ENCODE peak calls at places on chromosomes 1 and 21, in ten cellular contexts. V is H7; X is stimulated activated naive CD4-positive, alpha-beta T cell; S is IMR-90; T is activated naive CD4-positive, alpha-beta T cell treated with anti-CD3 and anti-CD28 coated beads, Interleukin-2, amount 50 U/mL, for 16 hours; Z is mucosa of gallbladder; N is midbrain; E is RPMI8226; G is EH; L is HTR-8/SVneo. R is an unnamed sample.

GRCh38 chr21:37871121-37871862 is 45.0 kb downstream of the KCNJ6 start:
- DNase-seq in V (no peak), X (no peak), S (peak; percentile 91), T (no peak), Z (no peak), N (no peak), E (no peak), G (peak; percentile 81), L (no peak), R (no peak)

GRCh38 chr1:229015791-229016190 is 255.1 kb upstream of the RAB4A start:
- DNase-seq in V (no peak), X (no peak), S (no peak), T (no peak), Z (no peak), N (peak; percentile 16), E (no peak), G (no peak), L (no peak), R (no peak)

GRCh38 chr1:24865587-24865986 is 64.5 kb downstream of the RUNX3 start:
- DNase-seq in V (no peak), X (no peak), S (no peak), T (no peak), Z (no peak), N (no peak), E (no peak), G (no peak), L (no peak), R (no peak)

GRCh38 chr1:116984406-116985160 is 17.0 kb upstream of the CD101 start:
- DNase-seq in V (no peak), X (no peak), S (no peak), T (no peak), Z (no peak), N (no peak), E (no peak), G (no peak), L (no peak), R (no peak)

GRCh38 chr1:63679076-63679475 is 85.9 kb downstream of the PGM1 start:
- DNase-seq in V (no peak), X (no peak), S (peak; percentile 48), T (no peak), Z (no peak), N (no peak), E (no peak), G (peak; percentile 42), L (no peak), R (no peak)

GRCh38 chr1:7781923-7782495 is 2.1 kb upstream of the PER3 start:
- DNase-seq in V (no peak), X (peak; percentile 26), S (no peak), T (no peak), Z (no peak), N (no peak), E (no peak), G (no peak), L (no peak), R (no peak)

GRCh38 chr1:115089443-115090340 is at the start of gene TSPAN2:
- DNase-seq in V (peak; percentile 95), X (peak; percentile 57), S (peak; percentile 59), T (peak; percentile 47), Z (peak; percentile 56), N (no peak), E (no peak), G (peak; percentile 76), L (peak; percentile 54), R (no peak)

GRCh38 chr1:30117685-30118084 is 605.7 kb downstream of the MATN1 start:
- DNase-seq in V (no peak), X (no peak), S (no peak), T (no peak), Z (no peak), N (no peak), E (no peak), G (peak; percentile 14), L (no peak), R (no peak)

GRCh38 chr1:8312235-8313218 is 5.4 kb upstream of the SLC45A1 start:
- DNase-seq in V (no peak), X (no peak), S (no peak), T (no peak), Z (no peak), N (no peak), E (no peak), G (no peak), L (no peak), R (no peak)

GRCh38 chr1:231630558-231631205 is 4.1 kb downstream of the DISC1 start:
- DNase-seq in V (no peak), X (no peak), S (peak; percentile 77), T (no peak), Z (no peak), N (no peak), E (no peak), G (peak; percentile 90), L (no peak), R (no peak)

GRCh38 chr1:54477153-54477561 is 70.9 kb upstream of the ACOT11 start:
- DNase-seq in V (no peak), X (peak; percentile 15), S (no peak), T (no peak), Z (no peak), N (no peak), E (no peak), G (no peak), L (no peak), R (no peak)